ENCODE peak calls at places on chromosomes 4 and X, in nine cellular contexts. One of them, this sample, is unnamed.
A peak's percentile ranks its signal among the peaks of the same experiment; 100 is the strongest.

GRCh38 chrX:153953892-153954617 is 9.6 kb upstream of the RENBP start:
- DNase-seq in BJ: no peak
- DNase-seq in erythroblast: no peak
- DNase-seq in GM23248: no peak
- DNase-seq in stimulated activated CD8-positive, alpha-beta memory T cell treated with anti-CD3 and anti-CD28 coated beads, Interleukin-7, amount 100 ng/mL, for 1 hour: no peak
- DNase-seq in islet precursor cell: no peak
- DNase-seq in NCI-H2081: no peak
- DNase-seq in nucleus accumbens: no peak
- DNase-seq in stimulated activated effector memory CD8-positive, alpha-beta T cell treated with anti-CD3 and anti-CD28 coated beads, Interleukin-12 subunit alpha, Interleukin-12 subunit beta, amount 100 ng/mL, for 72 hours: no peak
- DNase-seq in this sample: no peak

GRCh38 chr4:84803720-84804119 is 162.8 kb downstream of the WDFY3 start:
- DNase-seq in BJ: no peak
- DNase-seq in erythroblast: no peak
- DNase-seq in GM23248: peak; percentile 66
- DNase-seq in stimulated activated CD8-positive, alpha-beta memory T cell treated with anti-CD3 and anti-CD28 coated beads, Interleukin-7, amount 100 ng/mL, for 1 hour: no peak
- DNase-seq in islet precursor cell: no peak
- DNase-seq in NCI-H2081: no peak
- DNase-seq in nucleus accumbens: no peak
- DNase-seq in stimulated activated effector memory CD8-positive, alpha-beta T cell treated with anti-CD3 and anti-CD28 coated beads, Interleukin-12 subunit alpha, Interleukin-12 subunit beta, amount 100 ng/mL, for 72 hours: no peak
- DNase-seq in this sample: no peak

GRCh38 chr4:76634239-76634638 is 199.2 kb downstream of the SHROOM3 start:
- DNase-seq in BJ: peak; percentile 62
- DNase-seq in erythroblast: no peak
- DNase-seq in GM23248: peak; percentile 84
- DNase-seq in stimulated activated CD8-positive, alpha-beta memory T cell treated with anti-CD3 and anti-CD28 coated beads, Interleukin-7, amount 100 ng/mL, for 1 hour: no peak
- DNase-seq in islet precursor cell: no peak
- DNase-seq in NCI-H2081: no peak
- DNase-seq in nucleus accumbens: no peak
- DNase-seq in stimulated activated effector memory CD8-positive, alpha-beta T cell treated with anti-CD3 and anti-CD28 coated beads, Interleukin-12 subunit alpha, Interleukin-12 subunit beta, amount 100 ng/mL, for 72 hours: no peak
- DNase-seq in this sample: no peak

GRCh38 chrX:10104958-10105658 is 51.7 kb upstream of the CLCN4 start:
- DNase-seq in BJ: no peak
- DNase-seq in erythroblast: no peak
- DNase-seq in GM23248: peak; percentile 7
- DNase-seq in stimulated activated CD8-positive, alpha-beta memory T cell treated with anti-CD3 and anti-CD28 coated beads, Interleukin-7, amount 100 ng/mL, for 1 hour: no peak
- DNase-seq in islet precursor cell: no peak
- DNase-seq in NCI-H2081: no peak
- DNase-seq in nucleus accumbens: no peak
- DNase-seq in stimulated activated effector memory CD8-positive, alpha-beta T cell treated with anti-CD3 and anti-CD28 coated beads, Interleukin-12 subunit alpha, Interleukin-12 subunit beta, amount 100 ng/mL, for 72 hours: no peak
- DNase-seq in this sample: no peak

GRCh38 chr4:102217345-102217744 is 127.9 kb downstream of the SLC39A8 start:
- DNase-seq in BJ: no peak
- DNase-seq in erythroblast: no peak
- DNase-seq in GM23248: no peak
- DNase-seq in stimulated activated CD8-positive, alpha-beta memory T cell treated with anti-CD3 and anti-CD28 coated beads, Interleukin-7, amount 100 ng/mL, for 1 hour: no peak
- DNase-seq in islet precursor cell: no peak
- DNase-seq in NCI-H2081: no peak
- DNase-seq in nucleus accumbens: no peak
- DNase-seq in stimulated activated effector memory CD8-positive, alpha-beta T cell treated with anti-CD3 and anti-CD28 coated beads, Interleukin-12 subunit alpha, Interleukin-12 subunit beta, amount 100 ng/mL, for 72 hours: no peak
- DNase-seq in this sample: no peak

GRCh38 chr4:128841402-128841801 is 31.9 kb downstream of the JADE1 start:
- DNase-seq in BJ: no peak
- DNase-seq in erythroblast: no peak
- DNase-seq in GM23248: no peak
- DNase-seq in stimulated activated CD8-positive, alpha-beta memory T cell treated with anti-CD3 and anti-CD28 coated beads, Interleukin-7, amount 100 ng/mL, for 1 hour: no peak
- DNase-seq in islet precursor cell: no peak
- DNase-seq in NCI-H2081: no peak
- DNase-seq in nucleus accumbens: no peak
- DNase-seq in stimulated activated effector memory CD8-positive, alpha-beta T cell treated with anti-CD3 and anti-CD28 coated beads, Interleukin-12 subunit alpha, Interleukin-12 subunit beta, amount 100 ng/mL, for 72 hours: no peak
- DNase-seq in this sample: no peak

GRCh38 chr4:152415980-152416379 is 119.9 kb downstream of the FBXW7 start:
- DNase-seq in BJ: peak; percentile 4
- DNase-seq in erythroblast: no peak
- DNase-seq in GM23248: peak; percentile 66
- DNase-seq in stimulated activated CD8-positive, alpha-beta memory T cell treated with anti-CD3 and anti-CD28 coated beads, Interleukin-7, amount 100 ng/mL, for 1 hour: no peak
- DNase-seq in islet precursor cell: no peak
- DNase-seq in NCI-H2081: no peak
- DNase-seq in nucleus accumbens: no peak
- DNase-seq in stimulated activated effector memory CD8-positive, alpha-beta T cell treated with anti-CD3 and anti-CD28 coated beads, Interleukin-12 subunit alpha, Interleukin-12 subunit beta, amount 100 ng/mL, for 72 hours: no peak
- DNase-seq in this sample: no peak

GRCh38 chrX:34849371-34849770 is 93.2 kb upstream of the FAM47B start:
- DNase-seq in BJ: peak; percentile 14
- DNase-seq in erythroblast: no peak
- DNase-seq in GM23248: peak; percentile 67
- DNase-seq in stimulated activated CD8-positive, alpha-beta memory T cell treated with anti-CD3 and anti-CD28 coated beads, Interleukin-7, amount 100 ng/mL, for 1 hour: no peak
- DNase-seq in islet precursor cell: no peak
- DNase-seq in NCI-H2081: no peak
- DNase-seq in nucleus accumbens: no peak
- DNase-seq in stimulated activated effector memory CD8-positive, alpha-beta T cell treated with anti-CD3 and anti-CD28 coated beads, Interleukin-12 subunit alpha, Interleukin-12 subunit beta, amount 100 ng/mL, for 72 hours: no peak
- DNase-seq in this sample: no peak

GRCh38 chr4:27714073-27714472 is 853.4 kb downstream of the STIM2 start:
- DNase-seq in BJ: no peak
- DNase-seq in erythroblast: no peak
- DNase-seq in GM23248: no peak
- DNase-seq in stimulated activated CD8-positive, alpha-beta memory T cell treated with anti-CD3 and anti-CD28 coated beads, Interleukin-7, amount 100 ng/mL, for 1 hour: no peak
- DNase-seq in islet precursor cell: no peak
- DNase-seq in NCI-H2081: peak; percentile 51
- DNase-seq in nucleus accumbens: no peak
- DNase-seq in stimulated activated effector memory CD8-positive, alpha-beta T cell treated with anti-CD3 and anti-CD28 coated beads, Interleukin-12 subunit alpha, Interleukin-12 subunit beta, amount 100 ng/mL, for 72 hours: no peak
- DNase-seq in this sample: no peak

GRCh38 chr4:101294591-101294990 is 52.7 kb downstream of the PPP3CA start:
- DNase-seq in BJ: no peak
- DNase-seq in erythroblast: no peak
- DNase-seq in GM23248: no peak
- DNase-seq in stimulated activated CD8-positive, alpha-beta memory T cell treated with anti-CD3 and anti-CD28 coated beads, Interleukin-7, amount 100 ng/mL, for 1 hour: no peak
- DNase-seq in islet precursor cell: no peak
- DNase-seq in NCI-H2081: no peak
- DNase-seq in nucleus accumbens: no peak
- DNase-seq in stimulated activated effector memory CD8-positive, alpha-beta T cell treated with anti-CD3 and anti-CD28 coated beads, Interleukin-12 subunit alpha, Interleukin-12 subunit beta, amount 100 ng/mL, for 72 hours: no peak
- DNase-seq in this sample: no peak

GRCh38 chrX:149383852-149384251 is 121.3 kb downstream of the IDS start:
- DNase-seq in BJ: no peak
- DNase-seq in erythroblast: no peak
- DNase-seq in GM23248: no peak
- DNase-seq in stimulated activated CD8-positive, alpha-beta memory T cell treated with anti-CD3 and anti-CD28 coated beads, Interleukin-7, amount 100 ng/mL, for 1 hour: no peak
- DNase-seq in islet precursor cell: no peak
- DNase-seq in NCI-H2081: no peak
- DNase-seq in nucleus accumbens: no peak
- DNase-seq in stimulated activated effector memory CD8-positive, alpha-beta T cell treated with anti-CD3 and anti-CD28 coated beads, Interleukin-12 subunit alpha, Interleukin-12 subunit beta, amount 100 ng/mL, for 72 hours: no peak
- DNase-seq in this sample: no peak

GRCh38 chr4:98658287-98659105 is at the start of gene TSPAN5:
- DNase-seq in BJ: no peak
- DNase-seq in erythroblast: peak; percentile 91
- DNase-seq in GM23248: peak; percentile 94
- DNase-seq in stimulated activated CD8-positive, alpha-beta memory T cell treated with anti-CD3 and anti-CD28 coated beads, Interleukin-7, amount 100 ng/mL, for 1 hour: peak; percentile 68
- DNase-seq in islet precursor cell: peak; percentile 91
- DNase-seq in NCI-H2081: peak; percentile 64
- DNase-seq in nucleus accumbens: peak; percentile 57
- DNase-seq in stimulated activated effector memory CD8-positive, alpha-beta T cell treated with anti-CD3 and anti-CD28 coated beads, Interleukin-12 subunit alpha, Interleukin-12 subunit beta, amount 100 ng/mL, for 72 hours: peak; percentile 74
- DNase-seq in this sample: peak; percentile 78

GRCh38 chr4:22969314-22969896 is 276.7 kb downstream of the GBA3 start:
- DNase-seq in BJ: peak; percentile 11
- DNase-seq in erythroblast: no peak
- DNase-seq in GM23248: peak; percentile 25
- DNase-seq in stimulated activated CD8-positive, alpha-beta memory T cell treated with anti-CD3 and anti-CD28 coated beads, Interleukin-7, amount 100 ng/mL, for 1 hour: no peak
- DNase-seq in islet precursor cell: no peak
- DNase-seq in NCI-H2081: no peak
- DNase-seq in nucleus accumbens: no peak
- DNase-seq in stimulated activated effector memory CD8-positive, alpha-beta T cell treated with anti-CD3 and anti-CD28 coated beads, Interleukin-12 subunit alpha, Interleukin-12 subunit beta, amount 100 ng/mL, for 72 hours: no peak
- DNase-seq in this sample: no peak

GRCh38 chr4:55086561-55086960 is 38.8 kb downstream of the KDR start:
- DNase-seq in BJ: no peak
- DNase-seq in erythroblast: no peak
- DNase-seq in GM23248: no peak
- DNase-seq in stimulated activated CD8-positive, alpha-beta memory T cell treated with anti-CD3 and anti-CD28 coated beads, Interleukin-7, amount 100 ng/mL, for 1 hour: no peak
- DNase-seq in islet precursor cell: no peak
- DNase-seq in NCI-H2081: no peak
- DNase-seq in nucleus accumbens: no peak
- DNase-seq in stimulated activated effector memory CD8-positive, alpha-beta T cell treated with anti-CD3 and anti-CD28 coated beads, Interleukin-12 subunit alpha, Interleukin-12 subunit beta, amount 100 ng/mL, for 72 hours: no peak
- DNase-seq in this sample: no peak

GRCh38 chr4:185343726-185344581 is 51.8 kb downstream of the LRP2BP start:
- DNase-seq in BJ: no peak
- DNase-seq in erythroblast: no peak
- DNase-seq in GM23248: peak; percentile 53
- DNase-seq in stimulated activated CD8-positive, alpha-beta memory T cell treated with anti-CD3 and anti-CD28 coated beads, Interleukin-7, amount 100 ng/mL, for 1 hour: no peak
- DNase-seq in islet precursor cell: peak; percentile 64
- DNase-seq in NCI-H2081: no peak
- DNase-seq in nucleus accumbens: no peak
- DNase-seq in stimulated activated effector memory CD8-positive, alpha-beta T cell treated with anti-CD3 and anti-CD28 coated beads, Interleukin-12 subunit alpha, Interleukin-12 subunit beta, amount 100 ng/mL, for 72 hours: no peak
- DNase-seq in this sample: no peak

GRCh38 chrX:42085836-42086235 is 162.5 kb upstream of the CASK start:
- DNase-seq in BJ: no peak
- DNase-seq in erythroblast: no peak
- DNase-seq in GM23248: no peak
- DNase-seq in stimulated activated CD8-positive, alpha-beta memory T cell treated with anti-CD3 and anti-CD28 coated beads, Interleukin-7, amount 100 ng/mL, for 1 hour: no peak
- DNase-seq in islet precursor cell: no peak
- DNase-seq in NCI-H2081: no peak
- DNase-seq in nucleus accumbens: no peak
- DNase-seq in stimulated activated effector memory CD8-positive, alpha-beta T cell treated with anti-CD3 and anti-CD28 coated beads, Interleukin-12 subunit alpha, Interleukin-12 subunit beta, amount 100 ng/mL, for 72 hours: no peak
- DNase-seq in this sample: no peak

This sample was measured in activated B cell treated with CpG ODN at 0.5 μM for 24 hours.